ENCODE peak calls at places on chromosome 13, in five cellular contexts. C, R, N, P and I are unnamed samples.

GRCh38 chr13:38824342-38824741 is 137.5 kb downstream of the FREM2 start:
- DNase-seq in C (no peak), R (no peak), P (no peak), N (no peak), I (peak; percentile 28)

GRCh38 chr13:111049791-111050538 is 65.1 kb upstream of the ARHGEF7 start:
- DNase-seq in N (peak; percentile 22), R (no peak), C (no peak), P (no peak), I (no peak)

GRCh38 chr13:24742294-24742693 is 21.7 kb upstream of the RNF17 start:
- DNase-seq in R (no peak), C (no peak), P (no peak), N (no peak), I (peak; percentile 20)

GRCh38 chr13:106942558-106942957 is 374.6 kb upstream of the ARGLU1 start:
- DNase-seq in N (no peak), P (no peak), R (no peak), C (no peak), I (no peak)

GRCh38 chr13:109483369-109483768 is 303.0 kb downstream of the IRS2 start:
- DNase-seq in R (no peak), N (no peak), C (no peak), P (no peak), I (no peak)

GRCh38 chr13:112852392-112852791 is 116.6 kb upstream of the MCF2L start:
- DNase-seq in N (no peak), P (no peak), R (no peak), C (no peak), I (no peak)

GRCh38 chr13:49641810-49642291 is 13.5 kb downstream of the ARL11 start:
- DNase-seq in R (no peak), P (no peak), C (no peak), N (peak; percentile 83), I (peak; percentile 61)

GRCh38 chr13:110820311-110820710 is 94.6 kb downstream of the ANKRD10 start:
- DNase-seq in C (no peak), N (no peak), R (no peak), P (no peak), I (no peak)

GRCh38 chr13:29454931-29455481 is 140.5 kb downstream of the SLC7A1 start:
- DNase-seq in N (peak; percentile 37), R (no peak), P (no peak), C (no peak), I (peak; percentile 93)

GRCh38 chr13:114089341-114089740 is 43.1 kb downstream of the RASA3 start:
- DNase-seq in C (no peak), R (no peak), N (no peak), P (no peak), I (no peak)

GRCh38 chr13:48411281-48412099 is 1.4 kb downstream of the LPAR6 start:
- DNase-seq in P (no peak), R (no peak), C (no peak), N (peak; percentile 21), I (no peak)

GRCh38 chr13:99614465-99614885 is 113.2 kb downstream of the TM9SF2 start:
- DNase-seq in N (peak; percentile 6), P (no peak), R (no peak), C (no peak), I (peak; percentile 92)